ENCODE peak calls at places on chromosomes 2 and 18, in six cellular contexts. E is omental fat pad, S is foreskin melanocyte, U is GM12892, N is C1 segment of cervical spinal cord, R is Caki2. D is an unnamed sample.

GRCh38 chr18:23609390-23610008 is 23.2 kb upstream of the NPC1 start:
- DNase-seq in N (no peak), U (no peak), R (no peak), E (no peak), S (no peak), D (no peak)

GRCh38 chr2:11955883-11956282 is 209.5 kb downstream of the LPIN1 start:
- DNase-seq in U (no peak), R (no peak), S (no peak), N (no peak), E (no peak), D (no peak)

GRCh38 chr2:160993543-160994090 is 166.6 kb upstream of the TANK start:
- DNase-seq in N (no peak), U (no peak), R (peak), E (no peak), S (no peak), D (no peak)

GRCh38 chr2:152475982-152476381 is 141.0 kb downstream of the FMNL2 start:
- DNase-seq in R (no peak), N (no peak), E (no peak), S (no peak), U (no peak), D (no peak)

GRCh38 chr2:63053889-63054725 is 3.5 kb downstream of the OTX1 start:
- DNase-seq in N (no peak), U (peak), R (no peak), S (no peak), E (no peak), D (no peak)

GRCh38 chr2:37355735-37356134 is 11.3 kb downstream of the QPCT start:
- DNase-seq in U (no peak), E (no peak), N (no peak), R (no peak), S (no peak), D (no peak)

GRCh38 chr2:9256570-9257043 is 50.0 kb downstream of the ASAP2 start:
- DNase-seq in N (no peak), E (no peak), U (no peak), R (no peak), S (no peak), D (no peak)

GRCh38 chr18:22625406-22625805 is 207.7 kb upstream of the CTAGE1 start:
- DNase-seq in N (no peak), R (no peak), E (no peak), U (no peak), S (no peak), D (no peak)

GRCh38 chr18:9319333-9319732 is 15.2 kb upstream of the TWSG1 start:
- DNase-seq in S (no peak), E (no peak), R (no peak), U (no peak), N (no peak), D (no peak)

GRCh38 chr2:162989507-162989906 is 150.9 kb upstream of the KCNH7 start:
- DNase-seq in S (no peak), N (no peak), E (no peak), R (no peak), U (no peak), D (no peak)

GRCh38 chr2:27779417-27780055 is 8.0 kb downstream of the MRPL33 start:
- DNase-seq in E (no peak), S (no peak), R (no peak), N (no peak), U (no peak), D (no peak)

GRCh38 chr2:68319397-68320117 is at the start of gene CNRIP1:
- DNase-seq in U (peak), E (peak), S (peak), R (peak), N (peak), D (peak)

GRCh38 chr2:25252291-25253152 is 84.1 kb upstream of the POMC start:
- DNase-seq in N (no peak), R (no peak), S (no peak), E (no peak), U (peak), D (peak)

GRCh38 chr18:59085797-59086196 is 53.9 kb upstream of the SEC11C start:
- DNase-seq in N (no peak), E (no peak), U (no peak), S (no peak), R (no peak), D (no peak)

GRCh38 chr18:73733806-73734314 is 413.8 kb downstream of the FBXO15 start:
- DNase-seq in E (no peak), R (no peak), S (no peak), U (no peak), N (no peak), D (no peak)

GRCh38 chr2:208025814-208026184 is 472 bp upstream of the PLEKHM3 start:
- DNase-seq in N (no peak), R (no peak), E (no peak), S (no peak), U (no peak), D (no peak)

GRCh38 chr2:169637620-169638019 is 53.5 kb downstream of the PPIG start:
- DNase-seq in E (no peak), N (no peak), S (no peak), R (no peak), U (no peak), D (no peak)

GRCh38 chr2:36528761-36529392 is 69.1 kb downstream of the FEZ2 start:
- DNase-seq in N (no peak), U (no peak), S (no peak), R (no peak), E (no peak), D (no peak)

GRCh38 chr2:216698895-216699294 is 3.5 kb upstream of the IGFBP5 start:
- DNase-seq in N (peak), S (no peak), E (no peak), U (no peak), R (peak), D (peak)

GRCh38 chr2:85804026-85804425 is 50.2 kb downstream of the ATOH8 start:
- DNase-seq in E (no peak), R (no peak), U (no peak), N (no peak), S (no peak), D (no peak)

GRCh38 chr18:37483221-37483971 is 82.2 kb downstream of the CELF4 start:
- DNase-seq in R (no peak), N (no peak), S (no peak), E (no peak), U (no peak), D (no peak)

D was measured in tibial nerve.